ENCODE peak calls at places on chromosomes 5 and 9, in seven cellular contexts. H is fibroblast of lung, K is IMR-90, I is fibroblast of mammary gland, M is heart left ventricle, T is uterus, Q is A549. W is an unnamed sample.

GRCh38 chr9:75903785-75904360 is 13.4 kb downstream of the PCSK5 start:
- DNase-seq in M (no peak), I (peak), K (peak), H (peak), T (peak), Q (peak), W (peak)

GRCh38 chr5:107553063-107553676 is 117.6 kb downstream of the EFNA5 start:
- DNase-seq in I (peak), H (peak), Q (no peak), T (no peak), K (peak), M (no peak), W (peak)

GRCh38 chr9:21974542-21975409 is 19.4 kb downstream of the CDKN2A start:
- DNase-seq in M (no peak), T (no peak), Q (no peak), I (peak), H (peak), K (peak), W (no peak)

GRCh38 chr9:137141976-137142936 is 3.3 kb downstream of the GRIN1 start:
- DNase-seq in H (no peak), K (no peak), I (no peak), T (no peak), Q (no peak), M (peak), W (no peak)

GRCh38 chr9:116617389-116617788 is 69.7 kb upstream of the TRIM32 start:
- DNase-seq in H (no peak), T (no peak), Q (no peak), K (no peak), M (no peak), I (no peak), W (no peak)

GRCh38 chr5:160800375-160800774 is 51.6 kb downstream of the ATP10B start:
- DNase-seq in Q (no peak), M (no peak), I (no peak), T (no peak), H (no peak), K (no peak), W (no peak)

GRCh38 chr5:155128786-155129512 is 115.4 kb downstream of the KIF4B start:
- DNase-seq in T (no peak), K (no peak), M (no peak), H (no peak), Q (peak), I (peak), W (peak)

GRCh38 chr5:179699640-179700298 is 1.0 kb downstream of the CANX start:
- DNase-seq in H (peak), M (no peak), Q (peak), I (peak), K (peak), T (no peak), W (peak)

GRCh38 chr9:38008168-38009034 is 60.6 kb downstream of the SHB start:
- DNase-seq in T (no peak), H (peak), M (no peak), K (peak), I (peak), Q (peak), W (peak)

GRCh38 chr9:106653111-106653697 is 209.8 kb upstream of the ZNF462 start:
- DNase-seq in H (no peak), K (no peak), T (no peak), I (peak), Q (no peak), M (no peak), W (no peak)

GRCh38 chr5:61631438-61631941 is 299.4 kb downstream of the ZSWIM6 start:
- DNase-seq in M (peak), I (peak), Q (no peak), T (peak), K (peak), H (peak), W (no peak)

GRCh38 chr5:58887721-58888409 is 305.0 kb downstream of the RAB3C start:
- DNase-seq in I (peak), M (peak), T (peak), Q (no peak), H (peak), K (peak), W (no peak)

GRCh38 chr5:38051711-38052508 is 206.4 kb upstream of the EGFLAM start:
- DNase-seq in H (no peak), K (no peak), M (no peak), Q (no peak), T (no peak), I (no peak), W (no peak)
- TF ChIP-seq CTCF in H (no peak), K (no peak), M (no peak), Q (no peak), T (no peak), I (no peak), W (no peak)

GRCh38 chr5:174624754-174625506 is 99.5 kb upstream of the MSX2 start:
- DNase-seq in Q (no peak), K (peak), I (no peak), H (no peak), T (no peak), M (no peak), W (peak)
- TF ChIP-seq CTCF in Q (no peak), K (no peak), I (no peak), H (no peak), T (no peak), M (no peak), W (no peak)

GRCh38 chr5:39447059-39447458 is 22.3 kb upstream of the DAB2 start:
- DNase-seq in Q (no peak), K (peak), M (no peak), I (peak), T (no peak), H (peak), W (peak)
- TF ChIP-seq CTCF in Q (no peak), K (no peak), M (no peak), I (no peak), T (no peak), H (no peak), W (no peak)

DNA sequence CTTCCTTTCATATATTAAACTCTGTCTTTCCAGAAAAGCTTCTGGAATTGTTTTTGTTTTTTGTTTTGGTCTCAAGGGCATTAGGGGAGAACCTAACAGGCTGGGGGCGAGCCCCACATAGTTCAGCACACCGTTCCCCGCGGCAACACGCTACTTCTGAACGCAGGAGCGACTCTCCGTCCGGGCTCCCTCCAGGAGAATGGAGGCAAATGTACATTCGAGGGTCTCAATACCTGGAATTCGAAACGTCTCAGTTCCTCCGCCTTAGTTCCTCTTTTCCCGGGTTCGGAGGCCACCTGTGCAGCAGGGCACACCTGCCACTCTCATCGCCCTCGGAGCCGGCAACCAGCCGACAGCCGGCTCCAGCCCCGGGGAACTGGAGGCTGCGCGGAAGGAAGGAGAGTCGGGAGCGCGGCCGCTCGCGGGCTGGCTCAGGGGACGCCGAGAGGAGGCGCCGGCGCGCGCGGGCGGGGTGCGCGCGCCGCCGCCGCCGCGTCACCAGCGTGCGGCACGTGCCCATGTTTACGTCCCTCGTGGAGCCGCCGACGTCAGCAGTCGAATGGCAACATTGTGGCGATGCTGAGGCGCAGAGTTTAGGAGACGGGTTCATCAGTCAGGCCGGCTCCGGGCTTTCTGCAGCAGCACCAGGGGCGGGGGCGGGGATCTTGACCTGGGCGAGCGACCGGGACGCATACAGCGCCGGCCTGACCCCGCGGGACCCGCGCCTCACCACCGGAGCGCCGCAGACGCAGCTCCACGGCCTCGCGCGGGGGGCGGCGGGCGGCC is at the start of gene JMY:
- DNase-seq in T (peak), I (peak), M (peak), Q (peak), K (peak), H (peak), W (peak)
- TF ChIP-seq CTCF in T (no peak), I (no peak), M (peak), Q (peak), K (peak), H (peak), W (no peak)

GRCh38 chr9:19934301-19934868 is 145.5 kb upstream of the SLC24A2 start:
- DNase-seq in K (peak), M (peak), I (peak), Q (no peak), T (no peak), H (peak), W (no peak)
- TF ChIP-seq CTCF in K (no peak), M (no peak), I (no peak), Q (no peak), T (no peak), H (no peak), W (no peak)

DNA sequence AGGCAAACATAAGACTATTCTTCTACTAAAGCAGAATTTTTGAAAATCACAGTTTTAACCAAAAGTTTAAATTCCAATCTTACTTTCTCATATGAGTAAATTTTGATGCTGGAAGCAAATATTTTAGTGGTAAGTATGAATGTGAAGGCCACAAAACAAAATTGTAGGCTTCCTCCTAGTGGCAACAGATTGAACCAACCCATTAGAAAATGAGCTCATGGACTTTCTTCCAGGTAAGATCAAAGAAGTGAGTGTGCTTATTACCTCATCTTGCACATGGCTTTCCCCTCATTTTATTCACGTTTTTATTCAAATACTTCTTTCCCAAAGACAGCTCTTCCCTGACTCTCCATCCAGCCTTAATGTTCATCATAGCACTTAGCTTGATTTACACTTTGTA is 16.5 kb upstream of the RLN2 start:
- DNase-seq in M (no peak), I (no peak), T (no peak), Q (no peak), K (peak), H (no peak), W (peak)
- TF ChIP-seq CTCF in M (no peak), I (peak), T (no peak), Q (no peak), K (peak), H (no peak), W (peak)